ENCODE peak calls at places on chromosomes 16 and 17, in ten cellular contexts. Z is fibroblast of lung, I is heart left ventricle, G is A549, A is PC-3, O is ascending aorta, W is GM23248, S is sigmoid colon, J is left ventricle myocardium inferior, U is K562. R is an unnamed sample.

GRCh38 chr17:78934681-78935418 is 9.7 kb upstream of the TIMP2 start:
- DNase-seq in W (peak; percentile 67), I (no peak), A (no peak), Z (no peak), O (no peak), S (peak; percentile 75), U (no peak), G (no peak), J (no peak), R (no peak)

GRCh38 chr16:28572659-28573510 is 19.2 kb downstream of the SGF29 start:
- DNase-seq in S (no peak), U (no peak), A (no peak), Z (peak; percentile 8), W (peak; percentile 19), O (no peak), I (no peak), G (no peak), J (peak; percentile 60), R (no peak)

GRCh38 chr17:49393491-49394255 is 21.0 kb downstream of the PHB1 start:
- DNase-seq in G (no peak), A (no peak), I (no peak), J (no peak), W (no peak), Z (no peak), S (no peak), U (no peak), O (no peak), R (no peak)

GRCh38 chr17:28033972-28034714 is 8.3 kb upstream of the NLK start:
- DNase-seq in J (no peak), S (no peak), I (no peak), O (no peak), Z (peak; percentile 40), A (peak; percentile 81), G (no peak), W (peak; percentile 93), U (peak; percentile 29), R (no peak)

GRCh38 chr16:75244844-75245758 is 6.3 kb downstream of the BCAR1 start:
- DNase-seq in J (peak; percentile 84), Z (peak; percentile 99), I (peak; percentile 88), O (peak; percentile 88), W (peak; percentile 99), S (peak; percentile 97), A (peak; percentile 94), U (no peak), G (peak; percentile 67), R (no peak)

GRCh38 chr17:83174859-83175550 is 95.6 kb downstream of the METRNL start:
- DNase-seq in S (no peak), J (no peak), O (no peak), Z (no peak), W (no peak), U (no peak), A (no peak), G (no peak), I (no peak), R (no peak)

GRCh38 chr16:67858448-67858993 is 11.0 kb upstream of the CENPT start:
- DNase-seq in G (no peak), O (no peak), U (no peak), S (no peak), I (no peak), A (no peak), Z (no peak), W (peak; percentile 54), J (no peak), R (no peak)

GRCh38 chr17:31152271-31152670 is 57.5 kb downstream of the NF1 start:
- DNase-seq in O (no peak), U (no peak), I (no peak), G (no peak), Z (no peak), J (no peak), S (no peak), W (no peak), A (no peak), R (no peak)

GRCh38 chr16:23026777-23027362 is 122.4 kb downstream of the USP31 start:
- DNase-seq in U (no peak), G (no peak), J (no peak), O (no peak), I (no peak), A (peak; percentile 39), W (peak; percentile 41), S (no peak), Z (no peak), R (no peak)

GRCh38 chr16:86667035-86667434 is 88.7 kb downstream of the FOXL1 start:
- DNase-seq in S (no peak), I (no peak), A (no peak), G (no peak), J (peak; percentile 66), W (no peak), U (no peak), Z (no peak), O (no peak), R (no peak)

GRCh38 chr16:52191533-52192134 is 355.3 kb downstream of the TOX3 start:
- DNase-seq in Z (peak; percentile 73), A (peak; percentile 63), O (no peak), S (peak; percentile 70), J (peak; percentile 23), U (peak; percentile 74), G (peak; percentile 41), I (peak; percentile 61), W (peak; percentile 60), R (no peak)

GRCh38 chr16:50848755-50849514 is 107.0 kb downstream of the CYLD start:
- DNase-seq in O (no peak), A (no peak), J (no peak), G (no peak), S (no peak), W (no peak), I (no peak), U (no peak), Z (no peak), R (peak; percentile 31)
- H3K27ac ChIP-seq in O (no peak overlapping the region), A (no peak overlapping the region), J (no peak overlapping the region), G (no peak overlapping the region), S (no peak overlapping the region), W (no peak overlapping the region), I (no peak overlapping the region), U (no peak overlapping the region), Z (no peak overlapping the region), R (no peak overlapping the region)

DNA sequence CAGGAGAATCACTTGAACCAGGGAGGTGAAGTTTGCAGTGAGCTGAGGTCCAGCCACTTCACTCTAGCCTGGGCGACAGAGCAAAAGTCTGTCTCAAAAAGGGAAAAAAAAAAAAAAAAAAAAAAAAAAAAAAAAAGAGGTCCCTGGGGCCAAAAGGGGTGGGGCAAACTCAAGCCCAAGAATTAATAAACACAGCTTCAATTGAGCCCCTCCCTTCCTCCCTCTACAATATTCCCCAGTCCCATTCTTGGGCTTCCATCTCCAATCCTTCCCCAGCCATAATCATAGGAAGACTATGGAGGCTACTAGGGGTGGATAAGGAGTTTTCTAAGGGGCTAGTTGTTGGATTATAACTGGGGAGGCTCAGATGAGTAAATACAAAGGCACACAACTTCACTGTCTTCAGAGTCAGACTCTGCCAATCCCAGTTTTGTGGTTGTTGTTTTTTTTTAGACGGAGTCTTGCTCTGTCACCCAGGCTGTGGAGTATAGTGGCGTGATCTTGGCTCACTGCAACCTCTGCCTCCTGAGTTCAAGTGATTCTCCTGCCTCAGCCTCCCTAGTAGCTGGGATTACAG is 9.5 kb downstream of the CAVIN1 start:
- DNase-seq in U (no peak), Z (peak; percentile 45), O (no peak), G (no peak), J (no peak), S (no peak), W (peak; percentile 56), A (no peak), I (no peak), R (no peak)
- H3K27ac ChIP-seq in U (no peak overlapping the region), Z (no peak overlapping the region), O (peak overlapping the region; percentile 84), G (peak overlapping the region; percentile 48), J (peak overlapping the region; percentile 100), S (peak overlapping the region; percentile 99), W (peak overlapping the region; percentile 44), A (no peak overlapping the region), I (peak overlapping the region; percentile 65), R (peak overlapping the region; percentile 90)

GRCh38 chr16:2028620-2029220 is 2.0 kb downstream of the NHERF2 start:
- DNase-seq in I (no peak), A (no peak), O (no peak), U (no peak), J (no peak), G (no peak), Z (no peak), S (no peak), W (no peak), R (no peak)

GRCh38 chr16:2029350-2029749 is 2.6 kb downstream of the NHERF2 start:
- DNase-seq in J (no peak), W (no peak), S (no peak), U (no peak), G (no peak), Z (no peak), A (no peak), I (no peak), O (no peak), R (no peak)

GRCh38 chr16:2028146-2028545 is 1.4 kb downstream of the NHERF2 start:
- DNase-seq in I (no peak), A (no peak), Z (no peak), U (no peak), G (no peak), O (no peak), J (no peak), S (no peak), W (no peak), R (no peak)

GRCh38 chr16:2031081-2031577 is 4.4 kb downstream of the NHERF2 start:
- DNase-seq in U (no peak), S (no peak), O (no peak), A (no peak), G (no peak), I (peak; percentile 84), J (peak; percentile 61), W (no peak), Z (no peak), R (no peak)

GRCh38 chr16:2030036-2030435 is 3.3 kb downstream of the NHERF2 start:
- DNase-seq in Z (no peak), G (no peak), O (no peak), S (no peak), A (no peak), U (no peak), I (no peak), J (no peak), W (no peak), R (no peak)
- H3K27ac ChIP-seq in Z (no peak overlapping the region), G (peak overlapping the region; percentile 56), O (peak overlapping the region; percentile 19), S (peak overlapping the region; percentile 46), A (no peak overlapping the region), U (no peak overlapping the region), I (peak overlapping the region; percentile 97), J (peak overlapping the region; percentile 98), W (no peak overlapping the region), R (no peak overlapping the region)

GRCh38 chr17:385195-385835 is 32.7 kb upstream of the RPH3AL start:
- DNase-seq in Z (no peak), S (peak; percentile 83), G (peak; percentile 53), I (peak; percentile 88), J (peak; percentile 79), W (peak; percentile 59), A (peak; percentile 13), U (peak; percentile 64), O (no peak), R (no peak)

GRCh38 chr17:384622-385194 is 32.1 kb upstream of the RPH3AL start:
- DNase-seq in W (no peak), O (no peak), I (no peak), A (no peak), Z (no peak), U (no peak), G (no peak), J (no peak), S (no peak), R (no peak)

GRCh38 chr17:381941-382643 is 29.5 kb upstream of the RPH3AL start:
- DNase-seq in A (no peak), Z (no peak), J (no peak), O (no peak), I (no peak), G (no peak), W (no peak), S (no peak), U (no peak), R (no peak)

GRCh38 chr17:383771-384621 is 31.4 kb upstream of the RPH3AL start:
- DNase-seq in W (no peak), I (no peak), G (no peak), J (no peak), S (no peak), A (no peak), O (no peak), U (no peak), Z (no peak), R (no peak)

GRCh38 chr17:382644-383533 is 30.3 kb upstream of the RPH3AL start:
- DNase-seq in U (no peak), Z (peak; percentile 35), G (peak; percentile 40), W (peak; percentile 57), A (no peak), O (no peak), J (no peak), I (no peak), S (peak; percentile 78), R (no peak)
- H3K27ac ChIP-seq in U (no peak overlapping the region), Z (no peak overlapping the region), G (peak overlapping the region; percentile 99), W (no peak overlapping the region), A (no peak overlapping the region), O (no peak overlapping the region), J (peak overlapping the region; percentile 91), I (peak overlapping the region; percentile 93), S (peak overlapping the region; percentile 20), R (no peak overlapping the region)